ENCODE peak calls at places on chromosomes 11 and 22, in four cellular contexts. L is HepG2, F is WERI-Rb-1, T is testis. C is an unnamed sample. For H3K27me3 and H3K36me3, the result is how much of the 10 kb centered on the place peaks cover.

GRCh38 chr11:85805387-85805786 is 5.6 kb downstream of the SYTL2 start:
- DNase-seq in L (no peak), F (no peak), T (no peak), C (no peak)

GRCh38 chr11:84714316-84714780 is 912.8 kb downstream of the DLG2 start:
- DNase-seq in L (peak), F (peak), T (peak), C (peak)

GRCh38 chr11:114386545-114386944 is 13.8 kb downstream of the C11orf71 start:
- DNase-seq in L (no peak), F (no peak), T (no peak), C (no peak)

GRCh38 chr22:43529461-43529860 is 117.6 kb downstream of the MPPED1 start:
- DNase-seq in L (no peak), F (no peak), T (no peak), C (no peak)

GRCh38 chr11:17906436-17906835 is 106.4 kb downstream of the SERGEF start:
- DNase-seq in L (no peak), F (peak), T (peak), C (peak)

GRCh38 chr11:86162257-86162656 is 82.3 kb upstream of the EED start:
- DNase-seq in L (no peak), F (no peak), T (peak), C (no peak)

GRCh38 chr11:7004482-7004881 is 15.7 kb downstream of the ZNF214 start:
- DNase-seq in L (no peak), F (no peak), T (no peak), C (no peak)

GRCh38 chr11:20597137-20597923 is 2.1 kb upstream of the SLC6A5 start:
- DNase-seq in L (no peak), F (no peak), T (no peak), C (peak)

GRCh38 chr11:18012314-18012905 is 437 bp downstream of the SERGEF start:
- DNase-seq in L (peak), F (peak), T (peak), C (no peak)

GRCh38 chr11:134346101-134346975 is 14.6 kb downstream of the GLB1L2 start:
- DNase-seq in L (no peak), F (no peak), T (peak), C (peak)

GRCh38 chr11:20458905-20459632 is 71.6 kb downstream of the PRMT3 start:
- DNase-seq in L (no peak), F (no peak), T (no peak), C (no peak)

GRCh38 chr11:119446871-119447663 is 24.1 kb upstream of the THY1 start:
- DNase-seq in L (no peak), F (no peak), T (no peak), C (no peak)

GRCh38 chr22:35150163-35151107 is 84.5 kb downstream of the ISX start:
- DNase-seq in L (peak), F (peak), T (peak), C (peak)

GRCh38 chr11:19864141-19865120 is 151.8 kb downstream of the NAV2 start:
- DNase-seq in L (peak), F (no peak), T (no peak), C (peak)

GRCh38 chr11:131476266-131476665 is 105.9 kb downstream of the NTM start:
- DNase-seq in L (no peak), F (peak), T (no peak), C (no peak)

GRCh38 chr11:131471976-131472375 is 101.6 kb downstream of the NTM start:
- DNase-seq in L (no peak), F (no peak), T (no peak), C (no peak)

GRCh38 chr11:131473510-131473909 is 103.1 kb downstream of the NTM start:
- DNase-seq in L (no peak), F (no peak), T (no peak), C (no peak)

GRCh38 chr11:131478341-131478740 is 107.9 kb downstream of the NTM start:
- DNase-seq in L (no peak), F (no peak), T (no peak), C (no peak)

GRCh38 chr11:131474947-131475346 is 104.5 kb downstream of the NTM start:
- DNase-seq in L (no peak), F (no peak), T (no peak), C (no peak)
- H3K27me3 ChIP-seq in L (under half), F (under half), T (under half), C (under half)

DNA sequence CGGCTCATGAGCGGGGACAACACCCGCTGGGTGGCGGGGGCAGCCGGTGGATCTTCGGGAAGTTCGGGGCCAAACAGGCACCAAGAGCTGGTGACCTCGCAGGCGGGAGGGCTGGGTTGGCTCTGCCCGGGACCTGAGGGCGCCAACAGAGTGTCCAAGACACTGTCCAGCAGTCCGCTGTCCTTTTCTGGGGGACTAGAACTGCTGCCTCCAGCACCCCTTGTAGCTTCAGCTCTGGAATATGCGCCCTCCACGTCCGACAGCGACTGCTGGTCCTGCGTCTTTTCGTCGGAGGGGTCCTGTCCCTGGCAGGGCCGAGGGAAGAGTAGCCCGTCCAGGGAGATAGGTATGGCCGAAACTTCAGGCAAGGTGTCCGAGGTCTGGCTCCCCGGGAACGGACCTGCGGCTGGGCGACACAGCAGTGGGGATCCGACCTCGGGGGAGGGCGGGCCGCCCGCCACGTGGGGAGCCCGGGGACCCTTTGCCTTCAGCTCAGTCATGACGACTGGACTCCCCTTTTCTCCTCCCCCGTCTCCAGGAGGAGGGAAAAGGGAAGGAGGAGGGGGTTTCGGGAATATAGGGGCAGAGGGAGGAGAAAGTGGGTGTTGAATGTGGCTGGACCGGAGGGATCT is 926 bp downstream of the PGR start:
- DNase-seq in L (no peak), F (no peak), T (no peak), C (peak)
- H3K4me3 ChIP-seq in L (no peak), F (peak), T (peak), C (peak)

GRCh38 chr11:765802-766091 is 11.5 kb downstream of the GATD1 start:
- DNase-seq in L (no peak), F (no peak), T (no peak), C (no peak)
- H3K36me3 ChIP-seq in L (half or more), F (half or more), T (under half), C (under half)

DNA sequence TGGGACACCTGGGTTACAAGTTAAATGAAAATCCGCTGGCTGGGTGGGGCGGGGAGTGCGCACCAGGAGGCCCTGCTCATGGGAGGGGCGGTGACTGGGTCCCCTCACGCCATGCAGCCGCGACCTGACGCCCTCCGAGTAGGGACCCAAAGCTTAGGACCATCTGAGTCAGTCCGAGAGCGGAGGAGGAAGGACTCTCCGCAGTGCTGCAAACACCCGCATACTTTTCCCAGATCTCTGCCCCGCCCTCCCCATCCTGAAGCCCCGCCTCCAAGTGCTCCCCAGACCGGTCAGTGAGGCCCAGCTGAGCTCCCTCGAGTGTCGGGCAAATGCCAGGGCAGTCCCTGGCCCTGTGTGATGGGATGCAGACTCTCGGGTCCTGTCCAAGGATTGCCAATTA is 6.6 kb upstream of the FLI1 start:
- DNase-seq in L (no peak), F (no peak), T (no peak), C (peak)
- H3K27me3 ChIP-seq in L (half or more), F (half or more), T (under half), C (half or more)

DNA sequence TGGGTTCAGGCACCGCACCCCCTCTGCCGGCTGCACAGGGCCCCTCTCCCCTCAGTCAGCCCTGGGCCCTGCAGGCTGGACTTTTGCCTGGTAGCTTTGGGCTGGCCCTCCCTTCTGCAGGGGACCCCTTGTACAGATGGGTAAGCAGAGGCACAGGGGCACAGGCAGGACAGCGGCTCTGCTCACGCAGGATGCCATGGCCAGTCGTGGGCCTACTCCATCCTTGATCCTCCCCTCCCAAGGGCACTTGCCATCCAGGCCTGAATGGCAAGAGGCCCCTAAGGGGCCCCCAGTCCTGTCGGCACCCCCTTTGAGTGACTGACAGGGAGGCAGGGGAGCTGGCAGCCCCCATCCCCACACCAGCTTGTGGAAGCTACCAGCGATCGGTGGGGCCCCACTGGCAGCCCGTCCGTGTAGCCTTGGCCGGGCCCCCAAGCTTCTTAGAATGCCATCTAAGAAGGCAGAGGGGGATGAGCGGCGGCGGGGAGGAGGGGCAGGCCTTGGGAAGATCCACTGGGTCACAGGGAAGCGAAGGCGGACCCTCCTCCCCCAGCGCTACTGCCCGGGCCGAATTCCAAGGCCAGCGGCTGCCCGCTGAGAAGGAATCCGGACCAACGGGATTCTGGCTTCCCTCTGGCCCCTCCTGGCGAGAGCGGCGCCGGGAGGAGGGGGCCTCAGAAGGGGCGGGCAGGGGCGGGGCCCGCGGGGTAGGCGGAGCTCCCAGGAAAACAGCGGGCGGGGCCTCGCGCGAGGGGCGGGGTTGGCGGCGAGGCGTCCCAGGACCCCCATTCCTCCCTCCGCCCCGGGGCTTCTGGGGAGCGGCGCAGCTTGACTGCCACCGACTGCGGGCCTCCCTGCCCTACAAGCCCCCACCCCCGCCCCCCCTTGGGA is 6.8 kb upstream of the CHKA start:
- DNase-seq in L (peak), F (peak), T (peak), C (peak)
- H3K4me3 ChIP-seq in L (peak), F (peak), T (peak), C (peak)

DNA sequence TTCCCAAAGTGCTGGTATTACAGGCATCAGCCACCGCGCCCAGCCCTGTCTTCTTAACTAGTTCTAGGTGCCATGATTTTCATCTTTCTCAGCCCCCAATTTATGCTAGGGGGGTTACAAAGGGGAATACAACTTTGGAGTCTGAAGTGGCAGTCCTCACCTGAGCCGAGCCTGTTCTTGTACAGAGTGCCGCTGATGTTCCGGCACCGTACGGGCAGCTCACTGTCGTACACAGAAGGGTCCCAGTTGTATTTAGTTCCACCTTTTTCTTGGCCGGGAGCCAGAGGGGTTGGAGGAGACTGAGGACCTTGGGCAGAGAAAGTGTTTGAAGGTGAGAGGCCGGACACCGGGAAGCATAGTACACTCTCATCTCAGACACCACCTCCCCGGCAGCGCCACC is 7.3 kb downstream of the DEAF1 start:
- DNase-seq in L (no peak), F (no peak), T (no peak), C (no peak)
- H3K36me3 ChIP-seq in L (half or more), F (half or more), T (under half), C (under half)

C was measured in H7.